ENCODE peak calls at places on chromosomes 6 and 20, in seven cellular contexts. I is iPS DF 19.7; X is AG04450; V is mucosa of gallbladder; L is WTC11; P is body of pancreas; B is stimulated activated CD8-positive, alpha-beta memory T cell treated with anti-CD3 and anti-CD28 coated beads, Interleukin-15, amount 100 ng/mL, for 4 hours. A is an unnamed sample.

GRCh38 chr6:141726158-141726557 is 406.6 kb upstream of the GJE1 start:
- DNase-seq in I (no peak), X (no peak), V (no peak), L (no peak), P (no peak), B (no peak), A (no peak)

GRCh38 chr20:58026361-58026760 is 202.1 kb downstream of the ANKRD60 start:
- DNase-seq in I (no peak), X (no peak), V (no peak), L (no peak), P (no peak), B (no peak), A (no peak)

GRCh38 chr6:72755752-72756151 is 133.9 kb downstream of the KCNQ5 start:
- DNase-seq in I (no peak), X (no peak), V (no peak), L (peak; percentile 22), P (no peak), B (no peak), A (no peak)

GRCh38 chr6:32095338-32096086 is 13.6 kb downstream of the TNXB start:
- DNase-seq in I (no peak), X (no peak), V (no peak), L (no peak), P (no peak), B (no peak), A (no peak)

GRCh38 chr20:63333241-63333836 is 27.8 kb downstream of the CHRNA4 start:
- DNase-seq in I (no peak), X (no peak), V (no peak), L (no peak), P (no peak), B (no peak), A (no peak)

GRCh38 chr6:92777146-92777740 is 642.1 kb downstream of the EPHA7 start:
- DNase-seq in I (no peak), X (no peak), V (no peak), L (no peak), P (no peak), B (no peak), A (no peak)

GRCh38 chr6:111874030-111874425 is 776 bp upstream of the FYN start:
- DNase-seq in I (no peak), X (no peak), V (no peak), L (no peak), P (no peak), B (no peak), A (peak; percentile 69)

GRCh38 chr20:5918856-5919633 is 31.3 kb downstream of the TRMT6 start:
- DNase-seq in I (no peak), X (no peak), V (no peak), L (no peak), P (no peak), B (no peak), A (no peak)

GRCh38 chr20:38299963-38300362 is 4.0 kb upstream of the BPI start:
- DNase-seq in I (no peak), X (no peak), V (no peak), L (no peak), P (no peak), B (no peak), A (no peak)

GRCh38 chr20:42531675-42531985 is 658.1 kb downstream of the PTPRT start:
- DNase-seq in I (no peak), X (no peak), V (no peak), L (no peak), P (peak; percentile 11), B (no peak), A (no peak)

GRCh38 chr20:44706371-44707258 is 8.6 kb upstream of the CCN5 start:
- DNase-seq in I (no peak), X (no peak), V (no peak), L (no peak), P (peak; percentile 25), B (no peak), A (no peak)

GRCh38 chr6:160110724-160111123 is 10.9 kb upstream of the SLC22A1 start:
- DNase-seq in I (no peak), X (no peak), V (no peak), L (no peak), P (no peak), B (no peak), A (no peak)

GRCh38 chr6:156866181-156866862 is 89.1 kb downstream of the ARID1B start:
- DNase-seq in I (no peak), X (no peak), V (no peak), L (no peak), P (no peak), B (no peak), A (no peak)

GRCh38 chr6:140156131-140156530 is 781.7 kb upstream of the CITED2 start:
- DNase-seq in I (no peak), X (no peak), V (no peak), L (no peak), P (no peak), B (no peak), A (no peak)

GRCh38 chr6:161211380-161212035 is 62.4 kb downstream of the AGPAT4 start:
- DNase-seq in I (no peak), X (no peak), V (no peak), L (no peak), P (no peak), B (no peak), A (no peak)

GRCh38 chr20:58438970-58439808 is 50.2 kb downstream of the VAPB start:
- DNase-seq in I (no peak), X (no peak), V (no peak), L (no peak), P (no peak), B (no peak), A (no peak)